ENCODE peak calls at places on chromosomes 13 and 19, in ten cellular contexts. H is stimulated activated CD8-positive, alpha-beta memory T cell treated with anti-CD3 and anti-CD28 coated beads, Interleukin-7, amount 100 ng/mL, for 48 hours; J is activated naive CD4-positive, alpha-beta T cell treated with anti-CD3 and anti-CD28 coated beads, Interleukin-2, amount 10 ng/mL, durations not matched to agents 7 days and 5 days; Z is MCF 10A; E is anterior cingulate cortex; T is ascending aorta; F is kidney tubule cell; W is activated T-cell treated with anti-CD3 and anti-CD28 coated beads, Interleukin-2, amount 50 U/mL, for 4 hours; C is colonic mucosa; G is effector memory CD4-positive, alpha-beta T cell. P is an unnamed sample.

GRCh38 chr13:40170982-40171381 is 495.5 kb downstream of the FOXO1 start:
- DNase-seq in H (peak; percentile 61), J (no peak), Z (peak; percentile 59), E (no peak), T (peak; percentile 43), F (peak; percentile 86), W (peak; percentile 37), C (no peak), G (no peak), P (no peak)

GRCh38 chr13:26531751-26532150 is 25.7 kb upstream of the WASF3 start:
- DNase-seq in H (no peak), J (no peak), Z (no peak), E (no peak), T (no peak), F (no peak), W (no peak), C (no peak), G (no peak), P (no peak)

GRCh38 chr19:29667941-29668340 is 2.7 kb downstream of the PLEKHF1 start:
- DNase-seq in H (no peak), J (peak; percentile 81), Z (no peak), E (no peak), T (no peak), F (no peak), W (peak; percentile 44), C (no peak), G (peak; percentile 67), P (peak; percentile 52)

GRCh38 chr13:26440111-26440510 is 117.4 kb upstream of the WASF3 start:
- DNase-seq in H (no peak), J (no peak), Z (no peak), E (no peak), T (no peak), F (no peak), W (no peak), C (no peak), G (no peak), P (no peak)

GRCh38 chr19:34475026-34475974 is 6.3 kb upstream of the WTIP start:
- DNase-seq in H (peak; percentile 17), J (no peak), Z (peak; percentile 88), E (no peak), T (peak; percentile 58), F (peak; percentile 29), W (no peak), C (no peak), G (no peak), P (no peak)

GRCh38 chr13:112263152-112263551 is 113.0 kb upstream of the SPACA7 start:
- DNase-seq in H (no peak), J (no peak), Z (no peak), E (no peak), T (no peak), F (no peak), W (no peak), C (no peak), G (no peak), P (no peak)

GRCh38 chr19:45568732-45569131 is 15.9 kb downstream of the OPA3 start:
- DNase-seq in H (no peak), J (no peak), Z (peak; percentile 88), E (no peak), T (no peak), F (peak; percentile 79), W (no peak), C (no peak), G (no peak), P (peak; percentile 78)

GRCh38 chr13:64054306-64054705 is 2638.7 kb upstream of the PCDH20 start:
- DNase-seq in H (no peak), J (no peak), Z (no peak), E (no peak), T (no peak), F (no peak), W (no peak), C (no peak), G (no peak), P (no peak)

GRCh38 chr19:46841458-46842083 is 9.1 kb downstream of the AP2S1 start:
- DNase-seq in H (no peak), J (no peak), Z (peak; percentile 61), E (no peak), T (peak; percentile 86), F (peak; percentile 67), W (no peak), C (no peak), G (no peak), P (peak; percentile 45)

GRCh38 chr19:18469245-18470107 is 31.5 kb upstream of the ISYNA1 start:
- DNase-seq in H (no peak), J (peak; percentile 68), Z (peak; percentile 57), E (peak; percentile 15), T (peak; percentile 80), F (peak; percentile 87), W (peak; percentile 61), C (peak; percentile 73), G (peak; percentile 27), P (peak; percentile 52)

GRCh38 chr19:10718205-10719196 is 622 bp downstream of the DNM2 start:
- DNase-seq in H (no peak), J (peak; percentile 70), Z (peak; percentile 35), E (no peak), T (no peak), F (peak; percentile 52), W (peak; percentile 45), C (no peak), G (peak; percentile 24), P (peak; percentile 34)

GRCh38 chr13:59391696-59392095 is 772.0 kb downstream of the DIAPH3 start:
- DNase-seq in H (peak; percentile 30), J (peak; percentile 73), Z (peak; percentile 75), E (peak; percentile 17), T (no peak), F (peak; percentile 75), W (peak; percentile 20), C (peak; percentile 67), G (peak; percentile 4), P (peak; percentile 75)

GRCh38 chr13:27289016-27289665 is 18.5 kb downstream of the RASL11A start:
- DNase-seq in H (no peak), J (no peak), Z (no peak), E (peak; percentile 10), T (no peak), F (peak; percentile 76), W (no peak), C (no peak), G (no peak), P (no peak)

GRCh38 chr13:99310382-99311031 is 3.3 kb upstream of the GPR183 start:
- DNase-seq in H (no peak), J (no peak), Z (peak; percentile 33), E (no peak), T (no peak), F (no peak), W (no peak), C (no peak), G (no peak), P (no peak)